ENCODE peak calls at places on chromosome 2, in ten cellular contexts. Z is pancreas; S is right lobe of liver; C is IMR-90; X is breast epithelium; J is thoracic aorta; R is heart left ventricle; D is ovary; E is K562; L is CD4-positive, CD25-positive, alpha-beta regulatory T cell. T is an unnamed sample.

GRCh38 chr2:112784199-112785189 is at the start of gene IL1A:
- DNase-seq in Z (no peak), S (no peak), C (peak; percentile 77), X (no peak), J (no peak), R (no peak), D (no peak), E (peak; percentile 65), L (no peak), T (no peak)

GRCh38 chr2:15807418-15808220 is 132.7 kb upstream of the MYCN start:
- DNase-seq in Z (no peak), S (no peak), C (no peak), X (no peak), J (no peak), R (no peak), D (no peak), E (no peak), L (no peak), T (no peak)

GRCh38 chr2:227456772-227457171 is 15.2 kb upstream of the AGFG1 start:
- DNase-seq in Z (no peak), S (no peak), C (peak; percentile 79), X (no peak), J (no peak), R (no peak), D (no peak), E (no peak), L (no peak), T (no peak)

GRCh38 chr2:11169333-11169732 is 14.1 kb downstream of the SLC66A3 start:
- DNase-seq in Z (no peak), S (no peak), C (no peak), X (no peak), J (no peak), R (no peak), D (peak; percentile 42), E (no peak), L (no peak), T (no peak)

GRCh38 chr2:68185541-68186164 is 28.0 kb downstream of the PNO1 start:
- DNase-seq in Z (no peak), S (no peak), C (peak; percentile 34), X (no peak), J (no peak), R (no peak), D (no peak), E (peak; percentile 81), L (peak; percentile 45), T (peak; percentile 46)

GRCh38 chr2:228681426-228681825 is 499.9 kb upstream of the SPHKAP start:
- DNase-seq in Z (no peak), S (no peak), C (peak; percentile 49), X (no peak), J (no peak), R (no peak), D (no peak), E (no peak), L (no peak), T (no peak)

GRCh38 chr2:66577331-66578041 is 142.6 kb downstream of the MEIS1 start:
- DNase-seq in Z (peak; percentile 78), S (no peak), C (peak; percentile 56), X (no peak), J (no peak), R (no peak), D (peak; percentile 49), E (no peak), L (no peak), T (peak; percentile 52)

GRCh38 chr2:56613254-56613653 is 429.5 kb downstream of the CCDC85A start:
- DNase-seq in Z (no peak), S (no peak), C (no peak), X (no peak), J (no peak), R (no peak), D (no peak), E (no peak), L (no peak), T (no peak)

GRCh38 chr2:196333397-196333796 is 162.0 kb upstream of the STK17B start:
- DNase-seq in Z (no peak), S (no peak), C (peak; percentile 15), X (no peak), J (no peak), R (no peak), D (no peak), E (no peak), L (no peak), T (no peak)

GRCh38 chr2:18804540-18804939 is 215.2 kb upstream of the NT5C1B start:
- DNase-seq in Z (no peak), S (no peak), C (no peak), X (no peak), J (no peak), R (no peak), D (no peak), E (no peak), L (no peak), T (no peak)

GRCh38 chr2:26245231-26245732 is 543 bp downstream of the HADHB start:
- DNase-seq in Z (no peak), S (no peak), C (peak; percentile 28), X (no peak), J (no peak), R (peak; percentile 33), D (no peak), E (peak; percentile 61), L (peak; percentile 38), T (no peak)

GRCh38 chr2:109375131-109375561 is 238.6 kb downstream of the SEPTIN10 start:
- DNase-seq in Z (no peak), S (no peak), C (no peak), X (peak; percentile 25), J (no peak), R (no peak), D (no peak), E (no peak), L (no peak), T (no peak)

GRCh38 chr2:15385184-15385583 is 175.9 kb downstream of the NBAS start:
- DNase-seq in Z (no peak), S (no peak), C (no peak), X (no peak), J (no peak), R (no peak), D (no peak), E (no peak), L (no peak), T (no peak)

GRCh38 chr2:63050916-63051794 is 525 bp downstream of the OTX1 start:
- DNase-seq in Z (peak; percentile 81), S (no peak), C (no peak), X (no peak), J (no peak), R (no peak), D (peak; percentile 43), E (peak; percentile 18), L (no peak), T (peak; percentile 10)

GRCh38 chr2:162070228-162070918 is 3.6 kb downstream of the DPP4 start:
- DNase-seq in Z (no peak), S (no peak), C (no peak), X (no peak), J (no peak), R (no peak), D (no peak), E (no peak), L (no peak), T (no peak)

GRCh38 chr2:162072181-162072702 is 1.8 kb downstream of the DPP4 start:
- DNase-seq in Z (no peak), S (no peak), C (peak; percentile 90), X (no peak), J (no peak), R (no peak), D (no peak), E (no peak), L (no peak), T (no peak)

GRCh38 chr2:162069200-162069910 is 4.7 kb downstream of the DPP4 start:
- DNase-seq in Z (no peak), S (no peak), C (peak; percentile 21), X (no peak), J (no peak), R (no peak), D (no peak), E (no peak), L (no peak), T (no peak)

GRCh38 chr2:162072976-162073775 is 839 bp downstream of the DPP4 start:
- DNase-seq in Z (peak; percentile 36), S (peak; percentile 60), C (peak; percentile 22), X (no peak), J (no peak), R (no peak), D (peak; percentile 29), E (no peak), L (no peak), T (peak; percentile 15)

GRCh38 chr2:162071016-162071415 is 3.0 kb downstream of the DPP4 start:
- DNase-seq in Z (no peak), S (no peak), C (peak; percentile 59), X (no peak), J (no peak), R (no peak), D (no peak), E (no peak), L (no peak), T (no peak)
- H3K4me3 ChIP-seq in Z (no peak overlapping the region), S (no peak overlapping the region), C (no peak overlapping the region), X (no peak overlapping the region), J (no peak overlapping the region), R (no peak overlapping the region), D (no peak overlapping the region), E (no peak overlapping the region), L (peak overlapping the region; percentile 13), T (no peak overlapping the region)

GRCh38 chr2:99845291-99845690 is 297.1 kb downstream of the AFF3 start:
- DNase-seq in Z (no peak), S (no peak), C (no peak), X (no peak), J (no peak), R (no peak), D (no peak), E (no peak), L (no peak), T (no peak)
- H3K27ac ChIP-seq in Z (no peak overlapping the region), S (no peak overlapping the region), C (no peak overlapping the region), X (no peak overlapping the region), J (no peak overlapping the region), R (no peak overlapping the region), D (no peak overlapping the region), E (no peak overlapping the region), L (no peak overlapping the region), T (no peak overlapping the region)

GRCh38 chr2:219142329-219142728 is 18.3 kb downstream of the NHEJ1 start:
- DNase-seq in Z (no peak), S (no peak), C (peak; percentile 67), X (no peak), J (peak; percentile 22), R (no peak), D (no peak), E (no peak), L (no peak), T (peak; percentile 60)

DNA sequence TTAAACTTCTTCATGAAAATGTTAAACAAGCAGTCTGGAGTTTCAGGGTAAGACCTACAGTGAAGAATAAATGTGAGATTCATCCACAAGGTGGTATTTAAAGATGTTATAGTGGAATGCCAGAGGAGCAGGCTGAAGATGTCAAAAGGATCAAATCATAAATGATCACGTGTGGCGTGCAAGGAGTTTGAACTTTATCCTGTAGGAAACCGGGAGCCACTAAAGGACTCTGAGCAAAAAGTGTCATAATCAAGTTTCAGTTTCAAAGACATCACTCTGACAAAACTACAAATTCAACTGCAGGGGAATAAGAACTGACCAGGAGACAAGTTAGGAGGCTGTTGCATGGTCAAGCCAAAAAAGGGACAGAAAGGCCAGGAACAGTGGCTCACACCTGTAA is 19.9 kb downstream of the NHEJ1 start:
- DNase-seq in Z (no peak), S (no peak), C (no peak), X (no peak), J (no peak), R (no peak), D (no peak), E (no peak), L (no peak), T (no peak)
- H3K36me3 ChIP-seq in Z (peaks cover 2% of the 10 kb centered on the region), S (peaks cover 22% of the 10 kb centered on the region), C (peaks cover 5% of the 10 kb centered on the region), X (no peaks in the 10 kb centered on the region), J (peaks cover 3% of the 10 kb centered on the region), R (peaks cover 63% of the 10 kb centered on the region), D (no peaks in the 10 kb centered on the region), E (peaks cover 2% of the 10 kb centered on the region), L (peaks cover 44% of the 10 kb centered on the region), T (peaks cover 51% of the 10 kb centered on the region)

GRCh38 chr2:241990466-241990865 is 120.9 kb downstream of the RTP5 start:
- DNase-seq in Z (no peak), S (no peak), C (no peak), X (no peak), J (no peak), R (no peak), D (no peak), E (no peak), L (no peak), T (no peak)
- H3K4me3 ChIP-seq in Z (no peak overlapping the region), S (no peak overlapping the region), C (no peak overlapping the region), X (no peak overlapping the region), J (no peak overlapping the region), R (no peak overlapping the region), D (no peak overlapping the region), E (no peak overlapping the region), L (no peak overlapping the region), T (no peak overlapping the region)